ENCODE peak calls at places on chromosomes 11 and 22, in five cellular contexts. One of them, this sample, is unnamed.

GRCh38 chr11:94806436-94806835 is 38.3 kb downstream of the AMOTL1 start:
- DNase-seq in epithelial cell of prostate: no peak
- DNase-seq in stimulated activated CD4-positive, alpha-beta T cell treated with anti-CD3 and anti-CD28 coated beads, Interleukin-12 subunit alpha, Interleukin-12 subunit beta, amount 100 ng/mL, for 4 hours: no peak
- DNase-seq in activated T-helper 1 cell treated with anti-CD3 and anti-CD28 coated beads, Interleukin-2, amount 50 U/mL, for 16 hours: no peak
- DNase-seq in EL: no peak
- DNase-seq in this sample: no peak

GRCh38 chr22:39437836-39438704 is 18.7 kb upstream of the MGAT3 start:
- DNase-seq in EL: no peak
- DNase-seq in stimulated activated CD4-positive, alpha-beta T cell treated with anti-CD3 and anti-CD28 coated beads, Interleukin-12 subunit alpha, Interleukin-12 subunit beta, amount 100 ng/mL, for 4 hours: no peak
- DNase-seq in activated T-helper 1 cell treated with anti-CD3 and anti-CD28 coated beads, Interleukin-2, amount 50 U/mL, for 16 hours: no peak
- DNase-seq in epithelial cell of prostate: no peak
- DNase-seq in this sample: no peak

GRCh38 chr11:14500181-14500651 is 605 bp upstream of the COPB1 start:
- DNase-seq in EL: peak; percentile 68
- DNase-seq in epithelial cell of prostate: no peak
- DNase-seq in activated T-helper 1 cell treated with anti-CD3 and anti-CD28 coated beads, Interleukin-2, amount 50 U/mL, for 16 hours: peak; percentile 23
- DNase-seq in stimulated activated CD4-positive, alpha-beta T cell treated with anti-CD3 and anti-CD28 coated beads, Interleukin-12 subunit alpha, Interleukin-12 subunit beta, amount 100 ng/mL, for 4 hours: no peak
- DNase-seq in this sample: peak; percentile 68

GRCh38 chr11:2910401-2910955 is 18.7 kb downstream of the PHLDA2 start:
- DNase-seq in epithelial cell of prostate: no peak
- DNase-seq in stimulated activated CD4-positive, alpha-beta T cell treated with anti-CD3 and anti-CD28 coated beads, Interleukin-12 subunit alpha, Interleukin-12 subunit beta, amount 100 ng/mL, for 4 hours: no peak
- DNase-seq in activated T-helper 1 cell treated with anti-CD3 and anti-CD28 coated beads, Interleukin-2, amount 50 U/mL, for 16 hours: no peak
- DNase-seq in EL: no peak
- DNase-seq in this sample: no peak

GRCh38 chr11:24965780-24966179 is 468.9 kb downstream of the LUZP2 start:
- DNase-seq in stimulated activated CD4-positive, alpha-beta T cell treated with anti-CD3 and anti-CD28 coated beads, Interleukin-12 subunit alpha, Interleukin-12 subunit beta, amount 100 ng/mL, for 4 hours: no peak
- DNase-seq in activated T-helper 1 cell treated with anti-CD3 and anti-CD28 coated beads, Interleukin-2, amount 50 U/mL, for 16 hours: no peak
- DNase-seq in epithelial cell of prostate: no peak
- DNase-seq in EL: no peak
- DNase-seq in this sample: no peak

GRCh38 chr11:63602296-63602695 is 11.9 kb downstream of the PLAAT3 start:
- DNase-seq in epithelial cell of prostate: no peak
- DNase-seq in EL: no peak
- DNase-seq in stimulated activated CD4-positive, alpha-beta T cell treated with anti-CD3 and anti-CD28 coated beads, Interleukin-12 subunit alpha, Interleukin-12 subunit beta, amount 100 ng/mL, for 4 hours: no peak
- DNase-seq in activated T-helper 1 cell treated with anti-CD3 and anti-CD28 coated beads, Interleukin-2, amount 50 U/mL, for 16 hours: no peak
- DNase-seq in this sample: no peak

GRCh38 chr11:92711913-92712312 is 257.5 kb upstream of the MTNR1B start:
- DNase-seq in epithelial cell of prostate: no peak
- DNase-seq in EL: peak; percentile 16
- DNase-seq in stimulated activated CD4-positive, alpha-beta T cell treated with anti-CD3 and anti-CD28 coated beads, Interleukin-12 subunit alpha, Interleukin-12 subunit beta, amount 100 ng/mL, for 4 hours: no peak
- DNase-seq in activated T-helper 1 cell treated with anti-CD3 and anti-CD28 coated beads, Interleukin-2, amount 50 U/mL, for 16 hours: no peak
- DNase-seq in this sample: no peak

GRCh38 chr11:61021661-61022212 is 50.3 kb downstream of the CD6 start:
- DNase-seq in stimulated activated CD4-positive, alpha-beta T cell treated with anti-CD3 and anti-CD28 coated beads, Interleukin-12 subunit alpha, Interleukin-12 subunit beta, amount 100 ng/mL, for 4 hours: peak; percentile 85
- DNase-seq in EL: no peak
- DNase-seq in epithelial cell of prostate: no peak
- DNase-seq in activated T-helper 1 cell treated with anti-CD3 and anti-CD28 coated beads, Interleukin-2, amount 50 U/mL, for 16 hours: peak; percentile 74
- DNase-seq in this sample: peak; percentile 89

GRCh38 chr11:103594283-103594682 is 442.2 kb upstream of the DDI1 start:
- DNase-seq in stimulated activated CD4-positive, alpha-beta T cell treated with anti-CD3 and anti-CD28 coated beads, Interleukin-12 subunit alpha, Interleukin-12 subunit beta, amount 100 ng/mL, for 4 hours: no peak
- DNase-seq in activated T-helper 1 cell treated with anti-CD3 and anti-CD28 coated beads, Interleukin-2, amount 50 U/mL, for 16 hours: no peak
- DNase-seq in EL: no peak
- DNase-seq in epithelial cell of prostate: no peak
- DNase-seq in this sample: no peak

GRCh38 chr22:39852799-39853198 is 40.8 kb downstream of the ENTHD1 start:
- DNase-seq in epithelial cell of prostate: no peak
- DNase-seq in EL: no peak
- DNase-seq in stimulated activated CD4-positive, alpha-beta T cell treated with anti-CD3 and anti-CD28 coated beads, Interleukin-12 subunit alpha, Interleukin-12 subunit beta, amount 100 ng/mL, for 4 hours: no peak
- DNase-seq in activated T-helper 1 cell treated with anti-CD3 and anti-CD28 coated beads, Interleukin-2, amount 50 U/mL, for 16 hours: no peak
- DNase-seq in this sample: no peak

GRCh38 chr22:27349456-27349855 is 452.1 kb downstream of the MN1 start:
- DNase-seq in activated T-helper 1 cell treated with anti-CD3 and anti-CD28 coated beads, Interleukin-2, amount 50 U/mL, for 16 hours: no peak
- DNase-seq in epithelial cell of prostate: no peak
- DNase-seq in stimulated activated CD4-positive, alpha-beta T cell treated with anti-CD3 and anti-CD28 coated beads, Interleukin-12 subunit alpha, Interleukin-12 subunit beta, amount 100 ng/mL, for 4 hours: no peak
- DNase-seq in EL: peak; percentile 26
- DNase-seq in this sample: no peak

GRCh38 chr22:27930246-27931060 is 11.4 kb upstream of the PITPNB start:
- DNase-seq in stimulated activated CD4-positive, alpha-beta T cell treated with anti-CD3 and anti-CD28 coated beads, Interleukin-12 subunit alpha, Interleukin-12 subunit beta, amount 100 ng/mL, for 4 hours: no peak
- DNase-seq in activated T-helper 1 cell treated with anti-CD3 and anti-CD28 coated beads, Interleukin-2, amount 50 U/mL, for 16 hours: no peak
- DNase-seq in epithelial cell of prostate: peak; percentile 60
- DNase-seq in EL: no peak
- DNase-seq in this sample: no peak

GRCh38 chr11:83014951-83015350 is 56.7 kb downstream of the RAB30 start:
- DNase-seq in stimulated activated CD4-positive, alpha-beta T cell treated with anti-CD3 and anti-CD28 coated beads, Interleukin-12 subunit alpha, Interleukin-12 subunit beta, amount 100 ng/mL, for 4 hours: no peak
- DNase-seq in EL: no peak
- DNase-seq in activated T-helper 1 cell treated with anti-CD3 and anti-CD28 coated beads, Interleukin-2, amount 50 U/mL, for 16 hours: no peak
- DNase-seq in epithelial cell of prostate: no peak
- DNase-seq in this sample: no peak

GRCh38 chr22:29740216-29740615 is 20.4 kb downstream of the CABP7 start:
- DNase-seq in stimulated activated CD4-positive, alpha-beta T cell treated with anti-CD3 and anti-CD28 coated beads, Interleukin-12 subunit alpha, Interleukin-12 subunit beta, amount 100 ng/mL, for 4 hours: no peak
- DNase-seq in epithelial cell of prostate: no peak
- DNase-seq in EL: no peak
- DNase-seq in activated T-helper 1 cell treated with anti-CD3 and anti-CD28 coated beads, Interleukin-2, amount 50 U/mL, for 16 hours: no peak
- DNase-seq in this sample: no peak

GRCh38 chr11:6599449-6599848 is 4.0 kb downstream of the RRP8 start:
- DNase-seq in EL: no peak
- DNase-seq in stimulated activated CD4-positive, alpha-beta T cell treated with anti-CD3 and anti-CD28 coated beads, Interleukin-12 subunit alpha, Interleukin-12 subunit beta, amount 100 ng/mL, for 4 hours: no peak
- DNase-seq in epithelial cell of prostate: no peak
- DNase-seq in activated T-helper 1 cell treated with anti-CD3 and anti-CD28 coated beads, Interleukin-2, amount 50 U/mL, for 16 hours: no peak
- DNase-seq in this sample: no peak

This sample was measured in CD8-positive, alpha-beta memory T cell.